ENCODE peak calls at places on chromosomes 12 and 14, in six cellular contexts. One of them, this sample, is unnamed.

GRCh38 chr12:27331927-27332324 is 710 bp upstream of the BMAL2 start:
- DNase-seq in K562: no peak
- DNase-seq in GM12878: no peak
- DNase-seq in H1: no peak
- DNase-seq in HCT116: no peak
- DNase-seq in HepG2: no peak
- DNase-seq in this sample: no peak

GRCh38 chr14:73783107-73783727 is 68.4 kb upstream of the PTGR2 start:
- DNase-seq in GM12878: no peak
- DNase-seq in H1: no peak
- DNase-seq in HepG2: peak
- DNase-seq in HCT116: no peak
- DNase-seq in K562: no peak
- DNase-seq in this sample: peak

GRCh38 chr12:33988888-33989287 is 33.4 kb upstream of the ALG10 start:
- DNase-seq in HCT116: no peak
- DNase-seq in K562: no peak
- DNase-seq in H1: no peak
- DNase-seq in GM12878: no peak
- DNase-seq in HepG2: no peak
- DNase-seq in this sample: no peak

GRCh38 chr14:29814153-29815057 is 113.2 kb downstream of the PRKD1 start:
- DNase-seq in HepG2: no peak
- DNase-seq in K562: no peak
- DNase-seq in H1: no peak
- DNase-seq in GM12878: no peak
- DNase-seq in HCT116: no peak
- DNase-seq in this sample: no peak

GRCh38 chr12:22812531-22812930 is 187.6 kb downstream of the ETNK1 start:
- DNase-seq in HCT116: peak
- DNase-seq in K562: no peak
- DNase-seq in H1: no peak
- DNase-seq in GM12878: no peak
- DNase-seq in HepG2: no peak
- DNase-seq in this sample: no peak

GRCh38 chr12:121184425-121184824 is 25.5 kb upstream of the P2RX4 start:
- DNase-seq in HepG2: no peak
- DNase-seq in HCT116: no peak
- DNase-seq in H1: no peak
- DNase-seq in K562: no peak
- DNase-seq in GM12878: no peak
- DNase-seq in this sample: no peak

GRCh38 chr14:75826599-75826998 is 155.2 kb downstream of the TGFB3 start:
- DNase-seq in K562: no peak
- DNase-seq in GM12878: no peak
- DNase-seq in HCT116: no peak
- DNase-seq in HepG2: no peak
- DNase-seq in H1: no peak
- DNase-seq in this sample: no peak

GRCh38 chr14:34692348-34692747 is 22.0 kb downstream of the CFL2 start:
- DNase-seq in H1: no peak
- DNase-seq in HCT116: no peak
- DNase-seq in K562: no peak
- DNase-seq in HepG2: no peak
- DNase-seq in GM12878: no peak
- DNase-seq in this sample: no peak

GRCh38 chr12:34404377-34405285 is 382.3 kb downstream of the ALG10 start:
- DNase-seq in K562: no peak
- DNase-seq in H1: no peak
- DNase-seq in GM12878: no peak
- DNase-seq in HCT116: no peak
- DNase-seq in HepG2: no peak
- DNase-seq in this sample: no peak

GRCh38 chr14:72894623-72895378 is 900 bp upstream of the DPF3 start:
- DNase-seq in HCT116: no peak
- DNase-seq in HepG2: no peak
- DNase-seq in GM12878: no peak
- DNase-seq in H1: no peak
- DNase-seq in K562: peak
- DNase-seq in this sample: no peak

GRCh38 chr12:114904254-114905003 is 220.5 kb upstream of the TBX3 start:
- DNase-seq in H1: no peak
- DNase-seq in HepG2: no peak
- DNase-seq in HCT116: peak
- DNase-seq in GM12878: no peak
- DNase-seq in K562: no peak
- DNase-seq in this sample: no peak

GRCh38 chr14:26531894-26532293 is 65.9 kb downstream of the NOVA1 start:
- DNase-seq in HCT116: no peak
- DNase-seq in HepG2: peak
- DNase-seq in K562: no peak
- DNase-seq in H1: no peak
- DNase-seq in GM12878: no peak
- DNase-seq in this sample: no peak

GRCh38 chr12:113857371-113857770 is 108.8 kb downstream of the RBM19 start:
- DNase-seq in HepG2: no peak
- DNase-seq in GM12878: no peak
- DNase-seq in K562: no peak
- DNase-seq in HCT116: no peak
- DNase-seq in H1: no peak
- DNase-seq in this sample: no peak

GRCh38 chr12:52867636-52868035 is 18.8 kb upstream of the KRT78 start:
- DNase-seq in HepG2: no peak
- DNase-seq in HCT116: no peak
- DNase-seq in GM12878: no peak
- DNase-seq in H1: no peak
- DNase-seq in K562: no peak
- DNase-seq in this sample: no peak

GRCh38 chr12:7450667-7451066 is 6.7 kb upstream of the CD163L1 start:
- DNase-seq in HepG2: peak
- DNase-seq in HCT116: no peak
- DNase-seq in GM12878: no peak
- DNase-seq in H1: no peak
- DNase-seq in K562: no peak
- DNase-seq in this sample: no peak

GRCh38 chr12:53956251-53956887 is 1.7 kb downstream of the HOXC12 start:
- DNase-seq in HCT116: no peak
- DNase-seq in GM12878: no peak
- DNase-seq in H1: no peak
- DNase-seq in K562: no peak
- DNase-seq in HepG2: no peak
- DNase-seq in this sample: no peak

GRCh38 chr12:46265734-46266133 is 3.1 kb downstream of the SLC38A1 start:
- DNase-seq in H1: no peak
- DNase-seq in K562: no peak
- DNase-seq in HepG2: no peak
- DNase-seq in GM12878: no peak
- DNase-seq in HCT116: no peak
- DNase-seq in this sample: no peak

GRCh38 chr14:63039800-63040380 is 5.4 kb downstream of the KCNH5 start:
- DNase-seq in HCT116: no peak
- DNase-seq in GM12878: no peak
- DNase-seq in HepG2: peak
- DNase-seq in K562: peak
- DNase-seq in H1: no peak
- DNase-seq in this sample: peak

GRCh38 chr12:118059645-118060275 is 1.2 kb downstream of the WSB2 start:
- DNase-seq in H1: no peak
- DNase-seq in HepG2: no peak
- DNase-seq in HCT116: no peak
- DNase-seq in GM12878: no peak
- DNase-seq in K562: no peak
- DNase-seq in this sample: no peak

GRCh38 chr12:24363177-24363754 is 413.8 kb upstream of the SOX5 start:
- DNase-seq in H1: no peak
- DNase-seq in GM12878: no peak
- DNase-seq in HepG2: no peak
- DNase-seq in HCT116: no peak
- DNase-seq in K562: no peak
- DNase-seq in this sample: no peak

GRCh38 chr12:107436376-107436775 is 249.2 kb upstream of the PWP1 start:
- DNase-seq in HCT116: no peak
- DNase-seq in HepG2: peak
- DNase-seq in GM12878: no peak
- DNase-seq in K562: no peak
- DNase-seq in H1: no peak
- DNase-seq in this sample: peak

GRCh38 chr14:89440997-89441909 is 24.2 kb upstream of the FOXN3 start:
- DNase-seq in HepG2: no peak
- DNase-seq in K562: peak
- DNase-seq in HCT116: no peak
- DNase-seq in H1: peak
- DNase-seq in GM12878: no peak
- DNase-seq in this sample: peak

GRCh38 chr12:30989754-30990153 is 63.2 kb downstream of the TSPAN11 start:
- DNase-seq in GM12878: no peak
- DNase-seq in H1: no peak
- DNase-seq in HCT116: no peak
- DNase-seq in HepG2: peak
- DNase-seq in K562: peak
- DNase-seq in this sample: peak

GRCh38 chr12:92156139-92156538 is 10.5 kb upstream of the BTG1 start:
- DNase-seq in H1: no peak
- DNase-seq in HCT116: no peak
- DNase-seq in HepG2: no peak
- DNase-seq in GM12878: no peak
- DNase-seq in K562: no peak
- DNase-seq in this sample: no peak

GRCh38 chr12:119911147-119911546 is 34.0 kb upstream of the CIT start:
- DNase-seq in HepG2: no peak
- DNase-seq in GM12878: no peak
- DNase-seq in H1: no peak
- DNase-seq in HCT116: no peak
- DNase-seq in K562: no peak
- DNase-seq in this sample: no peak

GRCh38 chr12:78403136-78403535 is 461.4 kb upstream of the SYT1 start:
- DNase-seq in HepG2: no peak
- DNase-seq in K562: no peak
- DNase-seq in HCT116: no peak
- DNase-seq in GM12878: no peak
- DNase-seq in H1: no peak
- DNase-seq in this sample: no peak

GRCh38 chr12:109715310-109716091 is 1.9 kb downstream of the FAM222A start:
- DNase-seq in HepG2: no peak
- DNase-seq in GM12878: no peak
- DNase-seq in H1: no peak
- DNase-seq in K562: peak
- DNase-seq in HCT116: no peak
- DNase-seq in this sample: no peak

GRCh38 chr12:6765634-6766581 is at the start of gene PTMS:
- DNase-seq in GM12878: no peak
- DNase-seq in HepG2: peak
- DNase-seq in H1: no peak
- DNase-seq in HCT116: peak
- DNase-seq in K562: peak
- DNase-seq in this sample: peak

GRCh38 chr14:85423889-85424288 is 106.1 kb upstream of the FLRT2 start:
- DNase-seq in HepG2: no peak
- DNase-seq in K562: no peak
- DNase-seq in H1: no peak
- DNase-seq in GM12878: no peak
- DNase-seq in HCT116: no peak
- DNase-seq in this sample: no peak
- TF ChIP-seq ZNF274 in HepG2: no peak
- TF ChIP-seq ZNF274 in K562: no peak
- TF ChIP-seq ZNF274 in H1: no peak
- TF ChIP-seq ZNF274 in GM12878: no peak
- TF ChIP-seq ZNF274 in HCT116: no peak
- TF ChIP-seq ZNF274 in this sample: no peak

DNA sequence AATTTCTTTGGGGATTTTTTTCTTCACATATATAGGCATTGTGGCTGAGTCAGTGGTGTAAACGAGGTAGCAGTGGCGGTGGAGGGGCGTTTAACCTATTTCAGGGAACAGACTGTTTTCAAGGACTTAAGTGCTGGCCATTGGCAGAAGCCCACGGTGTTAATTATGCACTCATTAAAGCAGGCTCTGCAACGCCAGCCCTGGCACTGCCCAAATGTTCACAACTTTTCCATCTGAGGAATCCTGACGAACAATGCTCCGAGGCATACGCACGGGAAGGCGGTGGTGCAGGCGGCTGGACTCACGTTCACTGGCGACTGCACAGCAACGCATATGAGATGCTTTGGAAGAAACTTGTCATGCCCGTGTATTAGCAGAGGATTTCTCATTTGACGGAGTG is 70.7 kb upstream of the SLC24A4 start:
- DNase-seq in GM12878: no peak
- DNase-seq in H1: no peak
- DNase-seq in HepG2: no peak
- DNase-seq in HCT116: no peak
- DNase-seq in K562: no peak
- DNase-seq in this sample: no peak
- TF ChIP-seq ZNF274 in GM12878: no peak
- TF ChIP-seq ZNF274 in H1: no peak
- TF ChIP-seq ZNF274 in HepG2: no peak
- TF ChIP-seq ZNF274 in HCT116: no peak
- TF ChIP-seq ZNF274 in K562: no peak
- TF ChIP-seq ZNF274 in this sample: no peak

DNA sequence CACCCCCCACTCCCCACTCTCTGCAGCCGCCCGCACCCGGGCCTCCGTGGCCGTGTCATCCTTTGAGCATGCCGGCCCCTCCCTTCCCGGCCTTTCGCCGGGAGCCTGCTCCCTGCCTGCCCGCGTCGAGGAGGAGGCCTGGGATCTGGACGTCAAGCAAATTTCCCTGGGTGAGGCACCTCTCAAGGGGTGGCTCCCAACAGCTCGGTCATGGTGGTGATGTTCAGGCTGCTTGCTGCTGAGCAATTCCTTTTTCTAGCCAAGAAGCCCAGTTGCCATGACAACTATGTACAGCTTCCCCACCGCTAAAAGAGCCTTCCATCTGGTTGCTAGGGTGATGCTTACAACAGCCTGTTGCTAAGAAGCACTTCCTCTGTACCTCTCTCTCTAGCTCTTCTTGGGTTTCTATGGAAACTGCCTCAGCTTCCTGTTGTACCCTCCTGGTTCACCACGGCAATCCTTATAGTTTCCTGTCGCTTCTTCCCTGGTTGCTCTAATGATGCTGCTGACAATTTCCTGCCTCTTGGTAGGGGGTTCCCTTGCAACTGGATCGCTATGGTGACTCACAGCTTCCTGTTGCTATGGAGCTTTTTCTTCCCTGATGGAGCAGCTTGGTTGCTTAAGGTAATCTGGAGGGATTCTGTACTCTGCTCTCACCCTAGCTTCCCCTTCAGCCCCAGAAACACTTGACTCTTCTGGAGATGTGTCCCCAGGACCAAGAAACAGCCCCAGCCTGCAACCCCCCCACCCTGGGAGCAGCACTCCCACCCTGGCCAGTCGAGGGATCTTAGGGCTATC is 11.0 kb downstream of the ZNF219 start:
- DNase-seq in K562: no peak
- DNase-seq in H1: no peak
- DNase-seq in GM12878: no peak
- DNase-seq in HCT116: no peak
- DNase-seq in HepG2: no peak
- DNase-seq in this sample: no peak
- TF ChIP-seq ZNF274 in K562: no peak
- TF ChIP-seq ZNF274 in H1: no peak
- TF ChIP-seq ZNF274 in GM12878: no peak
- TF ChIP-seq ZNF274 in HCT116: no peak
- TF ChIP-seq ZNF274 in HepG2: no peak
- TF ChIP-seq ZNF274 in this sample: no peak

GRCh38 chr12:9651265-9651729 is 18.2 kb upstream of the CLEC2D start:
- DNase-seq in HepG2: no peak
- DNase-seq in GM12878: no peak
- DNase-seq in H1: no peak
- DNase-seq in K562: peak
- DNase-seq in HCT116: no peak
- DNase-seq in this sample: no peak
- TF ChIP-seq ZNF274 in HepG2: no peak
- TF ChIP-seq ZNF274 in GM12878: no peak
- TF ChIP-seq ZNF274 in H1: no peak
- TF ChIP-seq ZNF274 in K562: no peak
- TF ChIP-seq ZNF274 in HCT116: no peak
- TF ChIP-seq ZNF274 in this sample: no peak